ENCODE peak calls at places on chromosomes 16 and 17, in six cellular contexts. One of them, this sample, is unnamed.

GRCh38 chr17:59355695-59356323 is 24.4 kb downstream of the YPEL2 start:
- DNase-seq in IMR-90: no peak
- DNase-seq in H9: no peak
- DNase-seq in mesendoderm: no peak
- DNase-seq in neuronal stem cell: no peak
- DNase-seq in mesenchymal stem cell: no peak
- DNase-seq in this sample: no peak

GRCh38 chr17:13491916-13492315 is 109.8 kb downstream of the HS3ST3A1 start:
- DNase-seq in H9: no peak
- DNase-seq in mesendoderm: no peak
- DNase-seq in mesenchymal stem cell: no peak
- DNase-seq in neuronal stem cell: no peak
- DNase-seq in IMR-90: no peak
- DNase-seq in this sample: no peak

GRCh38 chr17:27548369-27548768 is 82.6 kb upstream of the LGALS9 start:
- DNase-seq in mesendoderm: no peak
- DNase-seq in H9: no peak
- DNase-seq in IMR-90: no peak
- DNase-seq in neuronal stem cell: no peak
- DNase-seq in mesenchymal stem cell: no peak
- DNase-seq in this sample: no peak

GRCh38 chr16:59047114-59047513 is 313.0 kb upstream of the GOT2 start:
- DNase-seq in neuronal stem cell: no peak
- DNase-seq in H9: no peak
- DNase-seq in mesenchymal stem cell: no peak
- DNase-seq in mesendoderm: peak
- DNase-seq in IMR-90: no peak
- DNase-seq in this sample: no peak

GRCh38 chr17:43010667-43011308 is 4.2 kb downstream of the IFI35 start:
- DNase-seq in mesendoderm: no peak
- DNase-seq in mesenchymal stem cell: no peak
- DNase-seq in neuronal stem cell: no peak
- DNase-seq in IMR-90: no peak
- DNase-seq in H9: no peak
- DNase-seq in this sample: no peak

GRCh38 chr17:29102741-29103181 is 59.8 kb downstream of the PIPOX start:
- DNase-seq in mesenchymal stem cell: no peak
- DNase-seq in IMR-90: no peak
- DNase-seq in H9: no peak
- DNase-seq in mesendoderm: no peak
- DNase-seq in neuronal stem cell: no peak
- DNase-seq in this sample: no peak

GRCh38 chr17:62627904-62628603 is 584 bp downstream of the MRC2 start:
- DNase-seq in mesendoderm: peak
- DNase-seq in mesenchymal stem cell: peak
- DNase-seq in neuronal stem cell: peak
- DNase-seq in IMR-90: peak
- DNase-seq in H9: peak
- DNase-seq in this sample: no peak

GRCh38 chr16:53358884-53359283 is 75.4 kb upstream of the RBL2 start:
- DNase-seq in H9: no peak
- DNase-seq in IMR-90: no peak
- DNase-seq in mesendoderm: no peak
- DNase-seq in mesenchymal stem cell: no peak
- DNase-seq in neuronal stem cell: no peak
- DNase-seq in this sample: no peak

GRCh38 chr16:48384305-48384981 is 770 bp downstream of the SIAH1 start:
- DNase-seq in mesenchymal stem cell: peak
- DNase-seq in mesendoderm: peak
- DNase-seq in H9: peak
- DNase-seq in neuronal stem cell: peak
- DNase-seq in IMR-90: peak
- DNase-seq in this sample: no peak

GRCh38 chr17:28345420-28346198 is 10.0 kb downstream of the TNFAIP1 start:
- DNase-seq in H9: no peak
- DNase-seq in mesendoderm: no peak
- DNase-seq in neuronal stem cell: no peak
- DNase-seq in IMR-90: no peak
- DNase-seq in mesenchymal stem cell: no peak
- DNase-seq in this sample: no peak

GRCh38 chr17:75693500-75694481 is 26.7 kb downstream of the SAP30BP start:
- DNase-seq in IMR-90: peak
- DNase-seq in neuronal stem cell: peak
- DNase-seq in H9: peak
- DNase-seq in mesenchymal stem cell: peak
- DNase-seq in mesendoderm: peak
- DNase-seq in this sample: no peak

GRCh38 chr17:10226930-10227695 is 28.7 kb upstream of the GAS7 start:
- DNase-seq in neuronal stem cell: peak
- DNase-seq in H9: peak
- DNase-seq in IMR-90: peak
- DNase-seq in mesenchymal stem cell: peak
- DNase-seq in mesendoderm: peak
- DNase-seq in this sample: peak

GRCh38 chr17:40363480-40363838 is 1.1 kb downstream of the GJD3 start:
- DNase-seq in mesenchymal stem cell: no peak
- DNase-seq in IMR-90: no peak
- DNase-seq in neuronal stem cell: no peak
- DNase-seq in mesendoderm: no peak
- DNase-seq in H9: no peak
- DNase-seq in this sample: peak

GRCh38 chr17:41589301-41589700 is 2.6 kb upstream of the KRT14 start:
- DNase-seq in mesendoderm: peak
- DNase-seq in H9: no peak
- DNase-seq in IMR-90: no peak
- DNase-seq in mesenchymal stem cell: no peak
- DNase-seq in neuronal stem cell: no peak
- DNase-seq in this sample: no peak

GRCh38 chr17:30372755-30373154 is 6.0 kb upstream of the CPD start:
- DNase-seq in mesendoderm: peak
- DNase-seq in IMR-90: peak
- DNase-seq in neuronal stem cell: no peak
- DNase-seq in H9: no peak
- DNase-seq in mesenchymal stem cell: no peak
- DNase-seq in this sample: no peak

GRCh38 chr17:50425682-50426471 is at the start of gene ACSF2:
- DNase-seq in IMR-90: peak
- DNase-seq in H9: peak
- DNase-seq in mesenchymal stem cell: peak
- DNase-seq in neuronal stem cell: peak
- DNase-seq in mesendoderm: peak
- DNase-seq in this sample: peak

DNA sequence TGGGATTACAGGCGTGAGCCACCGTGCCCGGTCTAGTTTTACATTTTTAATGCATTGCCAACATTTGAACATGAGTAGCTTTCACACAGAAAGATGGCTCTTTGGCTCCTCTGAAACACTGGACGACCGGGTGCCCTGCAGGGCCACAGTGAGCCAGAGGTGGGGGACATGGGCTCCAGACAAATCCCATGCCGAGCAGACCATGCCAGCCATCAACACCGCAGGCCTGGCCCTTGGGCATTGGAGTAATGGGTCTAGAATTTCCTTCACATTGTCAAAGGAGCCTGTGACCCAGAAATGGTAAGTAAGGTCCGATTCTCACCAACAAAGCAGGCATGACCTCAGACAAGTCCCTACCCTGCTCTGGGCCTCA is 21.4 kb upstream of the MPRIP start:
- DNase-seq in H9: no peak
- DNase-seq in IMR-90: no peak
- DNase-seq in mesenchymal stem cell: no peak
- DNase-seq in mesendoderm: no peak
- DNase-seq in neuronal stem cell: no peak
- DNase-seq in this sample: no peak
- H2BK120ac ChIP-seq in H9: no peak
- H2BK120ac ChIP-seq in IMR-90: peak
- H2BK120ac ChIP-seq in mesenchymal stem cell: no peak
- H2BK120ac ChIP-seq in mesendoderm: peak
- H2BK120ac ChIP-seq in neuronal stem cell: peak
- H2BK120ac ChIP-seq in this sample: no peak

DNA sequence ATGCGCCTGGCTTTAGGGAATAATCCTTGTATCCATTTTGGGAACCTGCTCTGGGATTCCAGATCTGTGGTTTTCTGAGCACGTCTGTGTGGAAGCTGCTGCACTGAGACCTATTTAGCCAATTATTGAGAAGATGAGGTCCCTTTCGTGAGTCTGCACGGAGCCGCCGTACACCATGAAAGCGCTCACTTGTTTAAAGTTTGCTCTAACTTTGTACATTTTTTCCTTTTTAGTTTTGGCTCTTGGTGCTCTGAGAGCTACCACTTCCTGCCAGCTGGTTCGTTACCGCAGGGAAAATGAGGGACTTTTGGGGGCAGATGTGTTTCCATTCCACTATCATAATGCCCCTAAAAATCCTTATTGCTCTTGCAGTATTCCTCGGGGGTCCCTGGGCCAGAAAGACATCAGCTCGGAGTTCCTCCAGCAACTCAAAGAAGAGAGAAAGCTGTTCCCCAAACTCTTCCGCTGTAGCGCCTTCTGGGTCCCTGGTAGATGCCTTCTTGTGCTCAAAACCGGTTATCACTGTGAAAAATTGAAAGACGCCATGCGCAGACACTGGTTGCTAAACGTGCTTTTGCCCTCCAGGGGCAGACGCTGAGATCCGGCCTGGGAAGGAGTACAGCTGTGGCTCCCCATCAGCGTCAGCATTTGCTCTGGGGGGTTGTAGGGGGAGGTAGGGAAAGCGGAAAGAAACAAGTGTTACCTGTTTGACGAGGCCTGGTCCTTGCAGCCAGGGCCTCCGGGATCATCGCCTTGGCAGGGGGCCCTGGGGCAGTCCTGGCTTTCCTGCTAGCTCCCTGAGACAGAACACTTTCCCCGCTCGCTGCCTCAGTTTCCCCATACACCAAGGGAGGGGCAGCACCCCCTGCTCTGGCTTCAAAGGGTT is 238.1 kb downstream of the MRTFB start:
- DNase-seq in mesenchymal stem cell: peak
- DNase-seq in IMR-90: peak
- DNase-seq in neuronal stem cell: no peak
- DNase-seq in mesendoderm: peak
- DNase-seq in H9: peak
- DNase-seq in this sample: no peak
- H2BK120ac ChIP-seq in mesenchymal stem cell: peak
- H2BK120ac ChIP-seq in IMR-90: peak
- H2BK120ac ChIP-seq in neuronal stem cell: no peak
- H2BK120ac ChIP-seq in mesendoderm: peak
- H2BK120ac ChIP-seq in H9: no peak
- H2BK120ac ChIP-seq in this sample: no peak

GRCh38 chr16:49856741-49857330 is 924 bp upstream of the ZNF423 start:
- DNase-seq in IMR-90: peak
- DNase-seq in H9: peak
- DNase-seq in neuronal stem cell: peak
- DNase-seq in mesendoderm: peak
- DNase-seq in mesenchymal stem cell: peak
- DNase-seq in this sample: no peak

GRCh38 chr16:49857423-49858181 is 1.7 kb upstream of the ZNF423 start:
- DNase-seq in mesendoderm: peak
- DNase-seq in H9: peak
- DNase-seq in mesenchymal stem cell: peak
- DNase-seq in neuronal stem cell: peak
- DNase-seq in IMR-90: peak
- DNase-seq in this sample: peak

GRCh38 chr16:49855822-49856740 is at the start of gene ZNF423:
- DNase-seq in IMR-90: no peak
- DNase-seq in H9: no peak
- DNase-seq in mesenchymal stem cell: peak
- DNase-seq in mesendoderm: peak
- DNase-seq in neuronal stem cell: peak
- DNase-seq in this sample: no peak

GRCh38 chr16:49854227-49855203 is 1.4 kb downstream of the ZNF423 start:
- DNase-seq in H9: no peak
- DNase-seq in mesenchymal stem cell: peak
- DNase-seq in mesendoderm: peak
- DNase-seq in neuronal stem cell: peak
- DNase-seq in IMR-90: no peak
- DNase-seq in this sample: no peak

GRCh38 chr16:49855280-49855821 is 561 bp downstream of the ZNF423 start:
- DNase-seq in H9: peak
- DNase-seq in mesendoderm: peak
- DNase-seq in IMR-90: peak
- DNase-seq in neuronal stem cell: peak
- DNase-seq in mesenchymal stem cell: peak
- DNase-seq in this sample: peak
- H2BK120ac ChIP-seq in H9: no peak
- H2BK120ac ChIP-seq in mesendoderm: peak
- H2BK120ac ChIP-seq in IMR-90: no peak
- H2BK120ac ChIP-seq in neuronal stem cell: no peak
- H2BK120ac ChIP-seq in mesenchymal stem cell: peak
- H2BK120ac ChIP-seq in this sample: no peak

DNA sequence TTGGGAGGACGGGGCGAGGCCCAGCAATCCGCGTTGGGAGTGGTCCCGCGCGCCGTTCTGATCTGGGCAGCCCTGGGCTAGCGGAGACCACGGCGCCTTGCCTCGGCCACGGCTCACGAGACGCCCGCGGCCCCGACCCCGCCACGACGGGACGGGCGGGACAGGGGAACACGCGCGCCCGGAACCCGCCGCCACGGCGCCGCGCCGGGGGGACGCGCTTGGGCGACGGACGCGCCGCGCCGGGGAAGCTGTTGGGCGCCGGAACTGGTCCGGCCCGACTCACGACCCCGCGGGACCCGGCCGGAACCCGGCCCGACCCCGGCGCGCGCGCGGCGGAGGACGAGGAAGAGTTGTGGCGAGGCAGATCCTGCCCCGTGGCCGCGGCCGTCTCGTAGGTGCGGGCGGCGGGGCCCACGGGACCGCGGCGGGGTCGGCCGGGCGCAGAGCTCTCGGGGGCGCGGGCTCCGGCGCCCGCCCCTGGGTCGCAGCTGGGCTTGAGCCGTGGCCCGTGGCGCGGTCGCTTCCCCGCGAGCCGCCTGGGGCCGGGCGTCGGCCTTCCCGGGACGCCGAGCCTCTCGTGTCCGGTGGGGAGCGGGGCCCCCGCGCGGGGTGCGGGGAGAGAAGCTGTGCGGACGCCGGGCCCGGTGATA is at the start of gene ACSF3:
- DNase-seq in mesenchymal stem cell: peak
- DNase-seq in H9: no peak
- DNase-seq in neuronal stem cell: peak
- DNase-seq in IMR-90: peak
- DNase-seq in mesendoderm: peak
- DNase-seq in this sample: peak
- H2BK120ac ChIP-seq in mesenchymal stem cell: peak
- H2BK120ac ChIP-seq in H9: no peak
- H2BK120ac ChIP-seq in neuronal stem cell: peak
- H2BK120ac ChIP-seq in IMR-90: peak
- H2BK120ac ChIP-seq in mesendoderm: no peak
- H2BK120ac ChIP-seq in this sample: no peak

GRCh38 chr16:88398874-88399178 is 16.1 kb downstream of the ZNF469 start:
- DNase-seq in IMR-90: no peak
- DNase-seq in mesenchymal stem cell: peak
- DNase-seq in H9: no peak
- DNase-seq in neuronal stem cell: no peak
- DNase-seq in mesendoderm: no peak
- DNase-seq in this sample: no peak
- H2BK120ac ChIP-seq in IMR-90: no peak
- H2BK120ac ChIP-seq in mesenchymal stem cell: no peak
- H2BK120ac ChIP-seq in H9: no peak
- H2BK120ac ChIP-seq in neuronal stem cell: no peak
- H2BK120ac ChIP-seq in mesendoderm: no peak
- H2BK120ac ChIP-seq in this sample: no peak

DNA sequence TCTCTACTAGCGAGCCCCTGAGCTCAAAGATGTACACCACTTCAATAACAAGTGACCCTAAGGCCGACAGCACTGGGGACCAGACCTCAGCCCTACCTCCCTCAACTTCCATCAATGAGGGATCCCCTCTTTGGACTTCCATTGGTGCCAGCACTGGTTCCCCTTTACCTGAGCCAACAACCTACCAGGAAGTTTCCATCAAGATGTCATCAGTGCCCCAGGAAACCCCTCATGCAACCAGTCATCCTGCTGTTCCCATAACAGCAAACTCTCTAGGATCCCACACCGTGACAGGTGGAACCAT is 734 bp downstream of the SPN start:
- DNase-seq in IMR-90: no peak
- DNase-seq in mesenchymal stem cell: no peak
- DNase-seq in H9: no peak
- DNase-seq in mesendoderm: no peak
- DNase-seq in neuronal stem cell: no peak
- DNase-seq in this sample: no peak
- H2BK120ac ChIP-seq in IMR-90: no peak
- H2BK120ac ChIP-seq in mesenchymal stem cell: no peak
- H2BK120ac ChIP-seq in H9: no peak
- H2BK120ac ChIP-seq in mesendoderm: no peak
- H2BK120ac ChIP-seq in neuronal stem cell: no peak
- H2BK120ac ChIP-seq in this sample: no peak